ENCODE peak calls at places on chromosomes 4 and X, in eight cellular contexts. One of them, this sample, is unnamed.

GRCh38 chrX:121562616-121563015 is 515.2 kb downstream of the GLUD2 start:
- DNase-seq in activated CD4-positive, alpha-beta T cell treated with anti-CD3 and anti-CD28 coated beads, Interleukin-2, amount 50 U/mL, for 4 hours: no peak
- DNase-seq in NCI-H1092: no peak
- DNase-seq in AG10803: no peak
- DNase-seq in upper lobe of right lung: no peak
- DNase-seq in GM04504: no peak
- DNase-seq in stomach: no peak
- DNase-seq in T follicular helper cell: no peak
- DNase-seq in this sample: no peak

GRCh38 chrX:107978707-107979307 is 3.4 kb downstream of the TEX13B start:
- DNase-seq in activated CD4-positive, alpha-beta T cell treated with anti-CD3 and anti-CD28 coated beads, Interleukin-2, amount 50 U/mL, for 4 hours: no peak
- DNase-seq in NCI-H1092: no peak
- DNase-seq in AG10803: peak; percentile 36
- DNase-seq in upper lobe of right lung: no peak
- DNase-seq in GM04504: peak; percentile 5
- DNase-seq in stomach: no peak
- DNase-seq in T follicular helper cell: no peak
- DNase-seq in this sample: no peak

GRCh38 chr4:140568507-140569306 is at the start of gene UCP1:
- DNase-seq in activated CD4-positive, alpha-beta T cell treated with anti-CD3 and anti-CD28 coated beads, Interleukin-2, amount 50 U/mL, for 4 hours: no peak
- DNase-seq in NCI-H1092: no peak
- DNase-seq in AG10803: no peak
- DNase-seq in upper lobe of right lung: peak; percentile 71
- DNase-seq in GM04504: no peak
- DNase-seq in stomach: peak; percentile 35
- DNase-seq in T follicular helper cell: no peak
- DNase-seq in this sample: peak; percentile 21

GRCh38 chr4:38013461-38014366 is 53.5 kb downstream of the PTTG2 start:
- DNase-seq in activated CD4-positive, alpha-beta T cell treated with anti-CD3 and anti-CD28 coated beads, Interleukin-2, amount 50 U/mL, for 4 hours: no peak
- DNase-seq in NCI-H1092: peak; percentile 5
- DNase-seq in AG10803: peak; percentile 22
- DNase-seq in upper lobe of right lung: no peak
- DNase-seq in GM04504: no peak
- DNase-seq in stomach: peak; percentile 85
- DNase-seq in T follicular helper cell: no peak
- DNase-seq in this sample: no peak

GRCh38 chrX:53287493-53288138 is 6.2 kb upstream of the IQSEC2 start:
- DNase-seq in activated CD4-positive, alpha-beta T cell treated with anti-CD3 and anti-CD28 coated beads, Interleukin-2, amount 50 U/mL, for 4 hours: no peak
- DNase-seq in NCI-H1092: peak; percentile 46
- DNase-seq in AG10803: peak; percentile 68
- DNase-seq in upper lobe of right lung: no peak
- DNase-seq in GM04504: peak; percentile 51
- DNase-seq in stomach: peak; percentile 43
- DNase-seq in T follicular helper cell: no peak
- DNase-seq in this sample: no peak

GRCh38 chr4:39204543-39204942 is 22.2 kb downstream of the WDR19 start:
- DNase-seq in activated CD4-positive, alpha-beta T cell treated with anti-CD3 and anti-CD28 coated beads, Interleukin-2, amount 50 U/mL, for 4 hours: no peak
- DNase-seq in NCI-H1092: no peak
- DNase-seq in AG10803: no peak
- DNase-seq in upper lobe of right lung: no peak
- DNase-seq in GM04504: no peak
- DNase-seq in stomach: no peak
- DNase-seq in T follicular helper cell: no peak
- DNase-seq in this sample: no peak

GRCh38 chr4:8581094-8581861 is 1.1 kb downstream of the GPR78 start:
- DNase-seq in activated CD4-positive, alpha-beta T cell treated with anti-CD3 and anti-CD28 coated beads, Interleukin-2, amount 50 U/mL, for 4 hours: no peak
- DNase-seq in NCI-H1092: no peak
- DNase-seq in AG10803: no peak
- DNase-seq in upper lobe of right lung: peak; percentile 56
- DNase-seq in GM04504: no peak
- DNase-seq in stomach: no peak
- DNase-seq in T follicular helper cell: no peak
- DNase-seq in this sample: no peak

GRCh38 chr4:161656525-161656924 is 507.3 kb downstream of the FSTL5 start:
- DNase-seq in activated CD4-positive, alpha-beta T cell treated with anti-CD3 and anti-CD28 coated beads, Interleukin-2, amount 50 U/mL, for 4 hours: no peak
- DNase-seq in NCI-H1092: no peak
- DNase-seq in AG10803: no peak
- DNase-seq in upper lobe of right lung: no peak
- DNase-seq in GM04504: no peak
- DNase-seq in stomach: no peak
- DNase-seq in T follicular helper cell: no peak
- DNase-seq in this sample: no peak

GRCh38 chr4:42750831-42751230 is 93.9 kb upstream of the ATP8A1 start:
- DNase-seq in activated CD4-positive, alpha-beta T cell treated with anti-CD3 and anti-CD28 coated beads, Interleukin-2, amount 50 U/mL, for 4 hours: no peak
- DNase-seq in NCI-H1092: peak; percentile 19
- DNase-seq in AG10803: no peak
- DNase-seq in upper lobe of right lung: no peak
- DNase-seq in GM04504: no peak
- DNase-seq in stomach: no peak
- DNase-seq in T follicular helper cell: no peak
- DNase-seq in this sample: peak; percentile 45

GRCh38 chrX:5458300-5458699 is 770.4 kb downstream of the NLGN4X start:
- DNase-seq in activated CD4-positive, alpha-beta T cell treated with anti-CD3 and anti-CD28 coated beads, Interleukin-2, amount 50 U/mL, for 4 hours: no peak
- DNase-seq in NCI-H1092: no peak
- DNase-seq in AG10803: no peak
- DNase-seq in upper lobe of right lung: no peak
- DNase-seq in GM04504: no peak
- DNase-seq in stomach: no peak
- DNase-seq in T follicular helper cell: no peak
- DNase-seq in this sample: no peak

GRCh38 chrX:40012039-40012799 is 85.5 kb downstream of the BCOR start:
- DNase-seq in activated CD4-positive, alpha-beta T cell treated with anti-CD3 and anti-CD28 coated beads, Interleukin-2, amount 50 U/mL, for 4 hours: no peak
- DNase-seq in NCI-H1092: peak; percentile 37
- DNase-seq in AG10803: peak; percentile 42
- DNase-seq in upper lobe of right lung: peak; percentile 65
- DNase-seq in GM04504: no peak
- DNase-seq in stomach: peak; percentile 45
- DNase-seq in T follicular helper cell: no peak
- DNase-seq in this sample: no peak

GRCh38 chr4:182231503-182231902 is 11.7 kb upstream of the TENM3 start:
- DNase-seq in activated CD4-positive, alpha-beta T cell treated with anti-CD3 and anti-CD28 coated beads, Interleukin-2, amount 50 U/mL, for 4 hours: no peak
- DNase-seq in NCI-H1092: no peak
- DNase-seq in AG10803: no peak
- DNase-seq in upper lobe of right lung: no peak
- DNase-seq in GM04504: no peak
- DNase-seq in stomach: no peak
- DNase-seq in T follicular helper cell: no peak
- DNase-seq in this sample: no peak

GRCh38 chr4:64430933-64431332 is 21.7 kb upstream of the TECRL start:
- DNase-seq in activated CD4-positive, alpha-beta T cell treated with anti-CD3 and anti-CD28 coated beads, Interleukin-2, amount 50 U/mL, for 4 hours: no peak
- DNase-seq in NCI-H1092: no peak
- DNase-seq in AG10803: no peak
- DNase-seq in upper lobe of right lung: no peak
- DNase-seq in GM04504: no peak
- DNase-seq in stomach: no peak
- DNase-seq in T follicular helper cell: no peak
- DNase-seq in this sample: no peak

GRCh38 chrX:44935640-44936039 is 62.7 kb downstream of the KDM6A start:
- DNase-seq in activated CD4-positive, alpha-beta T cell treated with anti-CD3 and anti-CD28 coated beads, Interleukin-2, amount 50 U/mL, for 4 hours: no peak
- DNase-seq in NCI-H1092: no peak
- DNase-seq in AG10803: no peak
- DNase-seq in upper lobe of right lung: no peak
- DNase-seq in GM04504: no peak
- DNase-seq in stomach: no peak
- DNase-seq in T follicular helper cell: no peak
- DNase-seq in this sample: no peak

GRCh38 chr4:99705891-99706290 is 48.3 kb upstream of the C4orf54 start:
- DNase-seq in activated CD4-positive, alpha-beta T cell treated with anti-CD3 and anti-CD28 coated beads, Interleukin-2, amount 50 U/mL, for 4 hours: no peak
- DNase-seq in NCI-H1092: no peak
- DNase-seq in AG10803: no peak
- DNase-seq in upper lobe of right lung: no peak
- DNase-seq in GM04504: no peak
- DNase-seq in stomach: no peak
- DNase-seq in T follicular helper cell: no peak
- DNase-seq in this sample: no peak

This sample was measured in NCI-H1417.